ENCODE peak calls at places on chromosome 10, in seven cellular contexts. E, G, S, B, F, J and C are unnamed samples.
A peak's percentile ranks its signal among the peaks of the same experiment; 100 is the strongest.

GRCh38 chr10:80473096-80473657 is 19.1 kb downstream of the TSPAN14 start:
- DNase-seq in E (no peak), G (no peak), S (no peak), B (no peak), F (no peak), J (no peak), C (no peak)

GRCh38 chr10:108112218-108112617 is 947.7 kb upstream of the SORCS1 start:
- DNase-seq in E (no peak), G (no peak), S (peak; percentile 1), B (no peak), F (no peak), J (peak; percentile 56), C (no peak)

GRCh38 chr10:70607936-70608335 is 5.4 kb upstream of the PRF1 start:
- DNase-seq in E (no peak), G (no peak), S (no peak), B (no peak), F (no peak), J (no peak), C (no peak)

GRCh38 chr10:74231375-74231774 is 80.4 kb downstream of the ADK start:
- DNase-seq in E (no peak), G (peak; percentile 43), S (no peak), B (peak; percentile 51), F (no peak), J (no peak), C (peak; percentile 68)

GRCh38 chr10:13483951-13484350 is 44.9 kb downstream of the BEND7 start:
- DNase-seq in E (no peak), G (no peak), S (no peak), B (no peak), F (no peak), J (no peak), C (no peak)

GRCh38 chr10:16816830-16817124 is 447 bp downstream of the RSU1 start:
- DNase-seq in E (no peak), G (peak; percentile 33), S (no peak), B (peak; percentile 14), F (no peak), J (no peak), C (no peak)

GRCh38 chr10:119113805-119114732 is 10.2 kb downstream of the DENND10 start:
- DNase-seq in E (no peak), G (peak; percentile 95), S (no peak), B (peak; percentile 85), F (no peak), J (no peak), C (peak; percentile 98)

GRCh38 chr10:20957744-20958143 is 60.6 kb upstream of the NEBL start:
- DNase-seq in E (no peak), G (no peak), S (no peak), B (no peak), F (no peak), J (no peak), C (no peak)

DNA sequence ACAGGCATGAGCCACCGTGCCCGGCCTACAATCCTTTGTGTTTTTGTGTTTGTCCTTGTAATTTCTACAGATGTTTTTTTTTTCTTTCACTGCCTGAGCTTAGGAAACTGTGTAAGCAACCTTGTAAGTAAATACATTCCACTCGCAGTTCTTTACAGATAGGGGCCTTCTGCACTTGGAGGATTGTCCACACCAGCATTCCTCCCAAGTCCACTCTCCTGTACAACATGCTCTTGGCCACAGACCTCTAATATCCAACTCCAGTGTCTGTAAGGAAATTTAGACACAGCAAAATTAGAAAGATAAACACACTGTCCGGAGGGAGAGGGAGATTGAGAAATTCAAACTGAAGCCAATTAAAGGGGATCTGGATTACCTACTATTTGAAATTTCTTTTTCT is 9.5 kb downstream of the MXI1 start:
- DNase-seq in E (no peak), G (no peak), S (no peak), B (no peak), F (no peak), J (no peak), C (peak; percentile 5)
- H2BK5ac ChIP-seq in E (no peak overlapping the region), G (peak overlapping the region; percentile 8), S (no peak overlapping the region), B (no peak overlapping the region), F (no peak overlapping the region), J (no peak overlapping the region), C (no peak overlapping the region)

GRCh38 chr10:75617485-75618155 is 186.2 kb downstream of the LRMDA start:
- DNase-seq in E (no peak), G (no peak), S (no peak), B (no peak), F (no peak), J (no peak), C (no peak)
- H2BK5ac ChIP-seq in E (no peak overlapping the region), G (no peak overlapping the region), S (no peak overlapping the region), B (no peak overlapping the region), F (no peak overlapping the region), J (no peak overlapping the region), C (no peak overlapping the region)

GRCh38 chr10:32906595-32906994 is 51.4 kb downstream of the ITGB1 start:
- DNase-seq in E (no peak), G (no peak), S (no peak), B (no peak), F (no peak), J (no peak), C (no peak)
- H2BK5ac ChIP-seq in E (no peak overlapping the region), G (no peak overlapping the region), S (no peak overlapping the region), B (no peak overlapping the region), F (no peak overlapping the region), J (no peak overlapping the region), C (no peak overlapping the region)

GRCh38 chr10:18332484-18332883 is 192.3 kb downstream of the CACNB2 start:
- DNase-seq in E (no peak), G (no peak), S (no peak), B (no peak), F (no peak), J (no peak), C (no peak)
- H2BK5ac ChIP-seq in E (no peak overlapping the region), G (no peak overlapping the region), S (no peak overlapping the region), B (no peak overlapping the region), F (no peak overlapping the region), J (no peak overlapping the region), C (no peak overlapping the region)

GRCh38 chr10:4931587-4931986 is 31.6 kb upstream of the AKR1C1 start:
- DNase-seq in E (no peak), G (no peak), S (no peak), B (no peak), F (no peak), J (no peak), C (no peak)

GRCh38 chr10:4939224-4940072 is 23.8 kb upstream of the AKR1C1 start:
- DNase-seq in E (no peak), G (no peak), S (no peak), B (no peak), F (no peak), J (no peak), C (no peak)

GRCh38 chr10:4937346-4937745 is 25.9 kb upstream of the AKR1C1 start:
- DNase-seq in E (no peak), G (no peak), S (no peak), B (no peak), F (no peak), J (no peak), C (no peak)

GRCh38 chr10:4934391-4934987 is 28.7 kb upstream of the AKR1C1 start:
- DNase-seq in E (no peak), G (no peak), S (no peak), B (no peak), F (no peak), J (no peak), C (no peak)
- H2BK5ac ChIP-seq in E (no peak overlapping the region), G (no peak overlapping the region), S (no peak overlapping the region), B (no peak overlapping the region), F (no peak overlapping the region), J (no peak overlapping the region), C (no peak overlapping the region)

DNA sequence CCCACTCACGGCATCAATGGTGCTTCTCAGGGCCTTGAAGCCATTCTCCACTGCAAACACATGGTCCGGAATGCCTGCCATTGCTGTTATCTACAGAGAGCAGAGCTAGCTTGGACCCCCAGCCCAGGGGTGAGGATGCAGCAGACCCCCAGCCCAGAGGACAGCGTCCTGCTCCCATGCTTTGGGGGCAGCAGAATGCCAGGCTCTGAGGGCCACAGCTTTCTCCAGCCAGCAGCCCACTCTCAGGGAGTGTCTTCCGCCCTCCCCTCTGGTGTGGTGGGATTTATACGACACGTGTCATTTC is 48.1 kb upstream of the MSMB start:
- DNase-seq in E (no peak), G (no peak), S (no peak), B (no peak), F (no peak), J (no peak), C (no peak)
- H2BK5ac ChIP-seq in E (no peak overlapping the region), G (no peak overlapping the region), S (no peak overlapping the region), B (no peak overlapping the region), F (no peak overlapping the region), J (peak overlapping the region; percentile 91), C (no peak overlapping the region)

GRCh38 chr10:78800535-78801320 is 268.0 kb upstream of the ZMIZ1 start:
- DNase-seq in E (no peak), G (no peak), S (no peak), B (no peak), F (no peak), J (no peak), C (no peak)

GRCh38 chr10:78802406-78802805 is 266.4 kb upstream of the ZMIZ1 start:
- DNase-seq in E (no peak), G (no peak), S (no peak), B (no peak), F (no peak), J (no peak), C (no peak)

GRCh38 chr10:78802866-78803265 is 265.9 kb upstream of the ZMIZ1 start:
- DNase-seq in E (no peak), G (peak; percentile 79), S (no peak), B (no peak), F (no peak), J (no peak), C (peak; percentile 53)

GRCh38 chr10:78794736-78795455 is 273.9 kb upstream of the ZMIZ1 start:
- DNase-seq in E (no peak), G (no peak), S (no peak), B (no peak), F (no peak), J (no peak), C (no peak)

GRCh38 chr10:78798976-78799730 is 269.6 kb upstream of the ZMIZ1 start:
- DNase-seq in E (no peak), G (no peak), S (no peak), B (no peak), F (no peak), J (peak; percentile 18), C (no peak)
- H2BK5ac ChIP-seq in E (no peak overlapping the region), G (no peak overlapping the region), S (no peak overlapping the region), B (no peak overlapping the region), F (no peak overlapping the region), J (no peak overlapping the region), C (no peak overlapping the region)

GRCh38 chr10:79390057-79390456 is 42.8 kb downstream of the PPIF start:
- DNase-seq in E (no peak), G (no peak), S (no peak), B (no peak), F (no peak), J (no peak), C (no peak)

GRCh38 chr10:79390551-79391229 is 43.4 kb downstream of the PPIF start:
- DNase-seq in E (peak; percentile 24), G (no peak), S (no peak), B (no peak), F (no peak), J (no peak), C (no peak)

GRCh38 chr10:79392506-79393176 is 45.4 kb downstream of the PPIF start:
- DNase-seq in E (no peak), G (no peak), S (no peak), B (no peak), F (no peak), J (no peak), C (no peak)

GRCh38 chr10:79392020-79392398 is 44.7 kb downstream of the PPIF start:
- DNase-seq in E (no peak), G (no peak), S (no peak), B (no peak), F (no peak), J (no peak), C (no peak)

GRCh38 chr10:79391231-79392019 is 44.2 kb downstream of the PPIF start:
- DNase-seq in E (peak; percentile 17), G (no peak), S (no peak), B (no peak), F (no peak), J (peak; percentile 44), C (peak; percentile 33)
- H2BK5ac ChIP-seq in E (no peak overlapping the region), G (no peak overlapping the region), S (no peak overlapping the region), B (no peak overlapping the region), F (peak overlapping the region; percentile 29), J (no peak overlapping the region), C (no peak overlapping the region)